ENCODE peak calls at places on chromosomes 2 and 18, in ten cellular contexts. V is caudate nucleus; X is WTC11; Q is LoVo; J is dorsolateral prefrontal cortex; C is stimulated activated CD8-positive, alpha-beta memory T cell treated with anti-CD3 and anti-CD28 coated beads, Interleukin-2, amount 100 ng/mL, for 48 hours; T is M059J; S is AG09309; H is GM13976; Z is aorta. G is an unnamed sample.

GRCh38 chr18:46712406-46712805 is 44.4 kb downstream of the ST8SIA5 start:
- DNase-seq in V (no peak), X (no peak), Q (peak; percentile 45), J (peak; percentile 24), C (no peak), T (peak; percentile 99), S (peak; percentile 89), H (no peak), Z (no peak), G (peak; percentile 81)

GRCh38 chr18:48872234-48873145 is 78.3 kb downstream of the SMAD7 start:
- DNase-seq in V (no peak), X (no peak), Q (no peak), J (no peak), C (no peak), T (peak; percentile 73), S (peak; percentile 23), H (no peak), Z (no peak), G (no peak)

GRCh38 chr2:158998486-158999248 is 30.2 kb downstream of the TANC1 start:
- DNase-seq in V (peak; percentile 64), X (no peak), Q (no peak), J (peak; percentile 34), C (no peak), T (peak; percentile 85), S (no peak), H (no peak), Z (no peak), G (no peak)

GRCh38 chr2:112962308-112963175 is 15.3 kb upstream of the IL36G start:
- DNase-seq in V (no peak), X (no peak), Q (no peak), J (no peak), C (no peak), T (peak; percentile 9), S (no peak), H (no peak), Z (no peak), G (no peak)

GRCh38 chr2:158984554-158985207 is 16.2 kb downstream of the TANC1 start:
- DNase-seq in V (no peak), X (no peak), Q (no peak), J (no peak), C (no peak), T (peak; percentile 18), S (no peak), H (no peak), Z (no peak), G (no peak)

GRCh38 chr2:47069628-47070154 is 85.4 kb downstream of the STPG4 start:
- DNase-seq in V (no peak), X (peak; percentile 79), Q (peak; percentile 92), J (peak; percentile 57), C (no peak), T (peak; percentile 80), S (peak; percentile 75), H (no peak), Z (peak; percentile 92), G (peak; percentile 95)

GRCh38 chr2:202311823-202312388 is 46.3 kb downstream of the NOP58 start:
- DNase-seq in V (no peak), X (no peak), Q (no peak), J (no peak), C (no peak), T (no peak), S (no peak), H (no peak), Z (no peak), G (no peak)

GRCh38 chr2:102235042-102235473 is 48.2 kb downstream of the IL1RL2 start:
- DNase-seq in V (no peak), X (no peak), Q (no peak), J (no peak), C (no peak), T (peak; percentile 28), S (no peak), H (no peak), Z (no peak), G (no peak)

GRCh38 chr2:175282300-175282699 is 100.8 kb upstream of the ATP5MC3 start:
- DNase-seq in V (no peak), X (no peak), Q (peak; percentile 50), J (no peak), C (no peak), T (peak; percentile 25), S (peak; percentile 3), H (peak; percentile 52), Z (no peak), G (no peak)

G was measured in kidney.